ENCODE peak calls at places on chromosomes 6 and 20, in five cellular contexts. One of them, this sample, is unnamed.
A peak's percentile ranks its signal among the peaks of the same experiment; 100 is the strongest.

GRCh38 chr20:3406481-3407425 is 716 bp downstream of the DNAAF9 start:
- DNase-seq in MG63: no peak
- DNase-seq in mammary epithelial cell: peak; percentile 40
- DNase-seq in sigmoid colon: peak; percentile 80
- DNase-seq in Panc1: no peak
- DNase-seq in this sample: no peak

GRCh38 chr20:53949319-53949839 is 121.0 kb downstream of the BCAS1 start:
- DNase-seq in MG63: peak; percentile 92
- DNase-seq in mammary epithelial cell: peak; percentile 92
- DNase-seq in sigmoid colon: no peak
- DNase-seq in Panc1: no peak
- DNase-seq in this sample: no peak

GRCh38 chr6:3217286-3217685 is 10.2 kb downstream of the TUBB2B start:
- DNase-seq in MG63: no peak
- DNase-seq in mammary epithelial cell: no peak
- DNase-seq in sigmoid colon: no peak
- DNase-seq in Panc1: no peak
- DNase-seq in this sample: no peak

GRCh38 chr6:52271852-52272460 is 12.6 kb downstream of the MCM3 start:
- DNase-seq in MG63: no peak
- DNase-seq in mammary epithelial cell: no peak
- DNase-seq in sigmoid colon: no peak
- DNase-seq in Panc1: no peak
- DNase-seq in this sample: no peak

GRCh38 chr20:57400821-57401564 is 9.8 kb downstream of the RBM38 start:
- DNase-seq in MG63: no peak
- DNase-seq in mammary epithelial cell: no peak
- DNase-seq in sigmoid colon: peak; percentile 70
- DNase-seq in Panc1: no peak
- DNase-seq in this sample: no peak

GRCh38 chr20:63553933-63554290 is at the start of gene FNDC11:
- DNase-seq in MG63: no peak
- DNase-seq in mammary epithelial cell: no peak
- DNase-seq in sigmoid colon: no peak
- DNase-seq in Panc1: no peak
- DNase-seq in this sample: no peak

GRCh38 chr6:160162167-160162566 is 40.6 kb downstream of the SLC22A1 start:
- DNase-seq in MG63: no peak
- DNase-seq in mammary epithelial cell: no peak
- DNase-seq in sigmoid colon: no peak
- DNase-seq in Panc1: no peak
- DNase-seq in this sample: no peak

GRCh38 chr20:4150095-4150492 is 134.7 kb upstream of the RNF24 start:
- DNase-seq in MG63: no peak
- DNase-seq in mammary epithelial cell: no peak
- DNase-seq in sigmoid colon: peak; percentile 63
- DNase-seq in Panc1: no peak
- DNase-seq in this sample: no peak

GRCh38 chr6:36247691-36248090 is 22.2 kb upstream of the PNPLA1 start:
- DNase-seq in MG63: peak; percentile 72
- DNase-seq in mammary epithelial cell: no peak
- DNase-seq in sigmoid colon: no peak
- DNase-seq in Panc1: no peak
- DNase-seq in this sample: no peak

GRCh38 chr6:70033781-70034180 is 167.4 kb downstream of the COL19A1 start:
- DNase-seq in MG63: no peak
- DNase-seq in mammary epithelial cell: no peak
- DNase-seq in sigmoid colon: no peak
- DNase-seq in Panc1: no peak
- DNase-seq in this sample: no peak

GRCh38 chr6:135830971-135831370 is 20.5 kb upstream of the PDE7B start:
- DNase-seq in MG63: no peak
- DNase-seq in mammary epithelial cell: no peak
- DNase-seq in sigmoid colon: no peak
- DNase-seq in Panc1: no peak
- DNase-seq in this sample: no peak

GRCh38 chr6:142902636-142903053 is 42.3 kb downstream of the HIVEP2 start:
- DNase-seq in MG63: peak; percentile 95
- DNase-seq in mammary epithelial cell: peak; percentile 97
- DNase-seq in sigmoid colon: peak; percentile 71
- DNase-seq in Panc1: peak; percentile 87
- DNase-seq in this sample: peak; percentile 96

GRCh38 chr6:135919026-135919425 is 67.5 kb downstream of the PDE7B start:
- DNase-seq in MG63: no peak
- DNase-seq in mammary epithelial cell: no peak
- DNase-seq in sigmoid colon: no peak
- DNase-seq in Panc1: no peak
- DNase-seq in this sample: no peak

GRCh38 chr20:57440678-57441509 is 49.7 kb downstream of the RBM38 start:
- DNase-seq in MG63: peak; percentile 92
- DNase-seq in mammary epithelial cell: no peak
- DNase-seq in sigmoid colon: peak; percentile 97
- DNase-seq in Panc1: no peak
- DNase-seq in this sample: peak; percentile 60

GRCh38 chr20:64225828-64226598 is 29.5 kb upstream of the PCMTD2 start:
- DNase-seq in MG63: no peak
- DNase-seq in mammary epithelial cell: no peak
- DNase-seq in sigmoid colon: no peak
- DNase-seq in Panc1: no peak
- DNase-seq in this sample: no peak

GRCh38 chr6:15716889-15717288 is 54.1 kb upstream of the DTNBP1 start:
- DNase-seq in MG63: no peak
- DNase-seq in mammary epithelial cell: no peak
- DNase-seq in sigmoid colon: no peak
- DNase-seq in Panc1: no peak
- DNase-seq in this sample: no peak

GRCh38 chr6:5905431-5906339 is 101.0 kb downstream of the NRN1 start:
- DNase-seq in MG63: peak; percentile 97
- DNase-seq in mammary epithelial cell: peak; percentile 84
- DNase-seq in sigmoid colon: peak; percentile 94
- DNase-seq in Panc1: no peak
- DNase-seq in this sample: peak; percentile 55

GRCh38 chr20:40493071-40493470 is 196.0 kb downstream of the MAFB start:
- DNase-seq in MG63: peak; percentile 70
- DNase-seq in mammary epithelial cell: peak; percentile 28
- DNase-seq in sigmoid colon: peak; percentile 82
- DNase-seq in Panc1: no peak
- DNase-seq in this sample: no peak

GRCh38 chr20:4012631-4013030 is 2.7 kb downstream of the RNF24 start:
- DNase-seq in MG63: no peak
- DNase-seq in mammary epithelial cell: no peak
- DNase-seq in sigmoid colon: no peak
- DNase-seq in Panc1: no peak
- DNase-seq in this sample: peak; percentile 81

GRCh38 chr6:129031051-129031599 is 148.2 kb downstream of the LAMA2 start:
- DNase-seq in MG63: no peak
- DNase-seq in mammary epithelial cell: peak; percentile 6
- DNase-seq in sigmoid colon: no peak
- DNase-seq in Panc1: no peak
- DNase-seq in this sample: peak; percentile 39

GRCh38 chr6:170112583-170112860 is 178.4 kb downstream of the DLL1 start:
- DNase-seq in MG63: no peak
- DNase-seq in mammary epithelial cell: no peak
- DNase-seq in sigmoid colon: peak; percentile 34
- DNase-seq in Panc1: no peak
- DNase-seq in this sample: no peak

GRCh38 chr6:137145421-137145820 is 28.0 kb downstream of the IL22RA2 start:
- DNase-seq in MG63: no peak
- DNase-seq in mammary epithelial cell: no peak
- DNase-seq in sigmoid colon: no peak
- DNase-seq in Panc1: no peak
- DNase-seq in this sample: no peak

GRCh38 chr6:52937908-52938307 is 28.4 kb upstream of the GSTA3 start:
- DNase-seq in MG63: peak; percentile 87
- DNase-seq in mammary epithelial cell: peak; percentile 64
- DNase-seq in sigmoid colon: no peak
- DNase-seq in Panc1: no peak
- DNase-seq in this sample: no peak

GRCh38 chr6:100491947-100492670 is 27.4 kb upstream of the SIM1 start:
- DNase-seq in MG63: no peak
- DNase-seq in mammary epithelial cell: no peak
- DNase-seq in sigmoid colon: no peak
- DNase-seq in Panc1: no peak
- DNase-seq in this sample: no peak

GRCh38 chr6:1363298-1363697 is 26.1 kb upstream of the FOXF2 start:
- DNase-seq in MG63: no peak
- DNase-seq in mammary epithelial cell: no peak
- DNase-seq in sigmoid colon: no peak
- DNase-seq in Panc1: no peak
- DNase-seq in this sample: no peak

GRCh38 chr6:128367437-128367836 is 153.0 kb downstream of the PTPRK start:
- DNase-seq in MG63: no peak
- DNase-seq in mammary epithelial cell: no peak
- DNase-seq in sigmoid colon: no peak
- DNase-seq in Panc1: no peak
- DNase-seq in this sample: no peak

DNA sequence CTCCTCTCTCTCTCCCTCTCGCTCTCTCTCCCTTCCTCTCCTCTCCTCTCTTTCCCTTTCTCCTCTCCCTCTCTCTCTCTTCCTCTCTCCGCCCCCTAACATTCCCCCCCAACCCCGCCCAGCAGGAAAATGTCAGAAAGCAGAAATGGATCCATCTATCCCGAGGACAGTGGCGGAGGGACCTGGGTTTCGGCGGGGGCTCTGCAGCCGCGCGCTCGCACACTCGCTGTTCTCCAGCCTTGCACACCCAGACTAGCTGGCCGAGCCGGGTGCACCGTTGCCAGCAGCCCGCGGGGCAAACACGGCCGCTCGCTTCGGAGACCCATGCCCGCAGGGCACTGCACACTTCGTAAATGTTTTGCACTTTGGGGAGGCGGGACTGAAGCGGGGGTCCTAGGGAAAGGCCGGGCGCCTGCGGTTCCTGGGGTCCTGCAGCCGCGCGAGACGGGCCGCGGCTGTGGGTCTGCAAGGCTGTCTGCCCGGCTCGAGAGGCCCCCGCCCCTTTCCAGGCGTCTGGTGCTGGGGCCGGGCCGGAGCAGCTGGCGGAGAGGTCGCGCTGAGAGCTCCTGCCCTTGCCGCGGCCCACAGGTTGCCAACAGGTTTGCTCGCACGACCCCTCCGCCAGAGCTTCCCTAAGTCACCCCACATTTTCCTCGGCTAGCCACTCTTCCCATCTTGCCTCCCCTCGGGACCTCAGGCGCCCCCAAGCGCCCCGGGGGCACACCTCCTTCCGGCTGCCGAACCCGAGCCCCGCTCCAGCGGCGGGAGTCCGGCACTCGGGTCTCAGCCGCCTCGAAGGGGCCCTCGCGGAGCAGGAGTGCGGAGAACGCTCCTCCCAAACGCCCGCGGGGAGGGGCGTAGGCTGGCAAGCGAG is 818 bp upstream of the MDGA1 start:
- DNase-seq in MG63: peak; percentile 56
- DNase-seq in mammary epithelial cell: peak; percentile 46
- DNase-seq in sigmoid colon: peak; percentile 72
- DNase-seq in Panc1: no peak
- DNase-seq in this sample: no peak
- H3K27me3 ChIP-seq in MG63: no peaks in the 10 kb centered on the region
- H3K27me3 ChIP-seq in mammary epithelial cell: no peaks in the 10 kb centered on the region
- H3K27me3 ChIP-seq in sigmoid colon: peaks cover 16% of the 10 kb centered on the region
- H3K27me3 ChIP-seq in Panc1: peaks cover 2% of the 10 kb centered on the region
- H3K27me3 ChIP-seq in this sample: peaks cover 7% of the 10 kb centered on the region

DNA sequence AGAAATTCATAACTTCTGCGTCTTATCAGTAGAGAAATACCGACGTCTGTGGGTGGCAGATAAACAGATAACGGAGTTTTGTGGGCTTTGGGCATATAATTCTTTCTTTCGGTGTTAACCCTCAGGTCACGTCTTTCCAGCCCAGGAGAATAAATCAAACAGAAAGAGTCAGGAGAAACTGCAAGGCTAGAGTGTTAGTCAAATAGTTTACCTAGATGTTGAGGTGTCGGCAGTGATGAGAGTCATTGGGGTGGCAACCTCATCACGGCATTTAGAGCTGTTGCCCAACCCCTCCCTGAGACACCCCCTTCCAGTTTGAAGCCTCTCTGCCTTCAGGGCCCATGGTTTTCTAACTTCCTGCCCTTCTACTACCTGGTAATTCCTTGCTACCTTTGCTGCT is 49.5 kb downstream of the ADTRP start:
- DNase-seq in MG63: no peak
- DNase-seq in mammary epithelial cell: no peak
- DNase-seq in sigmoid colon: no peak
- DNase-seq in Panc1: no peak
- DNase-seq in this sample: no peak
- H3K27me3 ChIP-seq in MG63: no peaks in the 10 kb centered on the region
- H3K27me3 ChIP-seq in mammary epithelial cell: no peaks in the 10 kb centered on the region
- H3K27me3 ChIP-seq in sigmoid colon: no peaks in the 10 kb centered on the region
- H3K27me3 ChIP-seq in Panc1: no peaks in the 10 kb centered on the region
- H3K27me3 ChIP-seq in this sample: no peaks in the 10 kb centered on the region

GRCh38 chr6:30480536-30481156 is 8.7 kb upstream of the HLA-E start:
- DNase-seq in MG63: no peak
- DNase-seq in mammary epithelial cell: no peak
- DNase-seq in sigmoid colon: no peak
- DNase-seq in Panc1: no peak
- DNase-seq in this sample: no peak
- H3K27me3 ChIP-seq in MG63: peaks cover 27% of the 10 kb centered on the region
- H3K27me3 ChIP-seq in mammary epithelial cell: peaks cover 13% of the 10 kb centered on the region
- H3K27me3 ChIP-seq in sigmoid colon: peaks cover 45% of the 10 kb centered on the region
- H3K27me3 ChIP-seq in Panc1: peaks cover 26% of the 10 kb centered on the region
- H3K27me3 ChIP-seq in this sample: peaks cover 34% of the 10 kb centered on the region

GRCh38 chr20:59895908-59896307 is 37.5 kb downstream of the SYCP2 start:
- DNase-seq in MG63: no peak
- DNase-seq in mammary epithelial cell: no peak
- DNase-seq in sigmoid colon: no peak
- DNase-seq in Panc1: no peak
- DNase-seq in this sample: no peak

GRCh38 chr20:59888050-59888449 is 45.4 kb downstream of the SYCP2 start:
- DNase-seq in MG63: no peak
- DNase-seq in mammary epithelial cell: no peak
- DNase-seq in sigmoid colon: no peak
- DNase-seq in Panc1: no peak
- DNase-seq in this sample: no peak

DNA sequence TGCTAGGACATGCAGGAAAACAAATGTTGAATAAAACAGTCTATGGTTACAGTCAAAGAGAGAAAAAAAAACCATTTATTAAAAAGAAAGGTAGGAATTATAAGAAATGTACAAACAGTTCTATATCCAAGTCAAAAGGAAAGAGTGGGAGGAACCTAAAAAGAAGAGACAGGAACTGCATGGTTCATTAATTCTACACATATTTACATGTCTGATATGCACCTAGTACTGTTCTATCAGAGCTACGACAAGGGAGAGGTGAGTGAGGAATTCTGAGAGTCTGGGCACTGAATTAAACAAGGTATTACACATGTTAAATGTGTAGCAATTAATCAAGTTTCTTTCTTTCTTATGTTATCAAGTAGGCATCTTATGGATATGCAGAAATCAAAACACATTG is 41.9 kb downstream of the SYCP2 start:
- DNase-seq in MG63: no peak
- DNase-seq in mammary epithelial cell: no peak
- DNase-seq in sigmoid colon: no peak
- DNase-seq in Panc1: no peak
- DNase-seq in this sample: no peak
- H3K27me3 ChIP-seq in MG63: no peaks in the 10 kb centered on the region
- H3K27me3 ChIP-seq in mammary epithelial cell: no peaks in the 10 kb centered on the region
- H3K27me3 ChIP-seq in sigmoid colon: no peaks in the 10 kb centered on the region
- H3K27me3 ChIP-seq in Panc1: no peaks in the 10 kb centered on the region
- H3K27me3 ChIP-seq in this sample: no peaks in the 10 kb centered on the region

GRCh38 chr20:37927410-37928048 is 24.6 kb downstream of the VSTM2L start:
- DNase-seq in MG63: no peak
- DNase-seq in mammary epithelial cell: no peak
- DNase-seq in sigmoid colon: no peak
- DNase-seq in Panc1: no peak
- DNase-seq in this sample: no peak
- H3K27me3 ChIP-seq in MG63: no peaks in the 10 kb centered on the region
- H3K27me3 ChIP-seq in mammary epithelial cell: no peaks in the 10 kb centered on the region
- H3K27me3 ChIP-seq in sigmoid colon: no peaks in the 10 kb centered on the region
- H3K27me3 ChIP-seq in Panc1: no peaks in the 10 kb centered on the region
- H3K27me3 ChIP-seq in this sample: peaks cover 51% of the 10 kb centered on the region

This sample was measured in AG04450.